ENCODE peak calls at places on chromosomes 1 and 21, in seven cellular contexts. R, M, T, B, I, J and X are unnamed samples.

GRCh38 chr1:58500036-58500435 is 46.5 kb downstream of the OMA1 start:
- DNase-seq in J (no peak), R (no peak), T (no peak), I (no peak), M (no peak), B (no peak), X (no peak)

GRCh38 chr1:84166797-84167196 is 22.7 kb downstream of the PRKACB start:
- DNase-seq in R (no peak), M (no peak), T (no peak), I (no peak), J (no peak), B (no peak), X (no peak)

GRCh38 chr1:159214149-159214760 is 9.6 kb downstream of the ACKR1 start:
- DNase-seq in I (no peak), R (peak; percentile 35), T (no peak), J (peak; percentile 10), M (peak; percentile 20), B (peak; percentile 65), X (no peak)

GRCh38 chr1:182842265-182842664 is 3.1 kb downstream of the DHX9 start:
- DNase-seq in T (no peak), B (no peak), R (no peak), J (no peak), I (no peak), M (no peak), X (no peak)

GRCh38 chr1:219322766-219323165 is 149.1 kb downstream of the LYPLAL1 start:
- DNase-seq in R (no peak), I (no peak), J (no peak), T (no peak), M (no peak), B (no peak), X (no peak)

GRCh38 chr1:44326821-44327465 is 28.1 kb downstream of the ERI3 start:
- DNase-seq in T (no peak), I (no peak), M (no peak), J (no peak), B (no peak), R (no peak), X (no peak)

GRCh38 chr1:70443739-70444138 is 32.7 kb downstream of the CTH start:
- DNase-seq in I (no peak), J (no peak), R (no peak), M (no peak), T (no peak), B (no peak), X (no peak)

GRCh38 chr1:247303211-247303610 is 28.5 kb downstream of the ZNF496 start:
- DNase-seq in R (no peak), J (no peak), B (no peak), M (no peak), I (no peak), T (no peak), X (no peak)

GRCh38 chr1:109959974-109960744 is 24.4 kb upstream of the AHCYL1 start:
- DNase-seq in I (no peak), T (no peak), B (no peak), M (no peak), R (no peak), J (no peak), X (no peak)

GRCh38 chr1:8902765-8903164 is 24.3 kb upstream of the ENO1 start:
- DNase-seq in I (no peak), B (no peak), J (no peak), M (no peak), T (no peak), R (no peak), X (no peak)

GRCh38 chr1:229283183-229283611 is 12.3 kb downstream of the RAB4A start:
- DNase-seq in T (no peak), B (no peak), M (no peak), J (no peak), R (no peak), I (no peak), X (no peak)

DNA sequence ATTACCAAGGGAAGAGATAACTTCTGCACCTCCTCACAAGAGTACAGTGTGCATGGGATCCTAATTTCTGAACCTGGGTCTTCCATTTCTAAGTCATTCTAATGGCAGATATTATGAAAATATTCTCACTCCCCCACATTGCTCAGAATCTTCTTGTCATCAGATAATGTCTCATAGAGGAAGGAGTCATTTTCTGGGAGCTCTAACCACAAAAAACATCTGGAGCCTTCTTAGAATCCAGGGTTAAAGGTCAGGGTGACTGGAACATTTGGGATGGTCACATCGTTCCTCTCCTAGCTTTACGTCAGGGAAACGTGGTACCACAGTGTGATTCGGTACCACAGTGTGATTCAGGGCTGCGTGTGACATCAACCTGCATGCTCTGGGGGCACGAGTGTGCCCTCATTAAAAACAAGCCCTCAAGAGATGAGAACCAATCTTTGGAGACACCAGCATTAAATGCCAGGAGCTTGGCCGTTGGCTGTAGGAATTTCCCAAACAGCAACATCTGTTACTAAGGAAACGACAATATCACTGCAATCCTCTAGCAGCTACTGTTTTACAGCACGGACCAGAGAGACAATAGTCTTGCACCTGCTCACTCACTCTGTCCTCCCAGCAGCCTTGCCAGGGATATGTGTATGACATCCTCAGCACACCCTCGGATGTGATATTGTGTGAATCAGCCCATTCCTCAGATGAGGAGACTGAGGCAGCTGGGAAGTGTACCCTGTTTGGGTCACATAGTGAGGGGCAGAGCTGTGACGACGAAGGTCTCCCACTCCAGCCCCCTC is 179.1 kb downstream of the PSMG1 start:
- DNase-seq in J (no peak), R (no peak), M (no peak), I (no peak), T (no peak), B (no peak), X (no peak)
- TF ChIP-seq POLR2AphosphoS5 in J (no peak), R (no peak), M (no peak), I (no peak), T (no peak), B (no peak), X (no peak)

DNA sequence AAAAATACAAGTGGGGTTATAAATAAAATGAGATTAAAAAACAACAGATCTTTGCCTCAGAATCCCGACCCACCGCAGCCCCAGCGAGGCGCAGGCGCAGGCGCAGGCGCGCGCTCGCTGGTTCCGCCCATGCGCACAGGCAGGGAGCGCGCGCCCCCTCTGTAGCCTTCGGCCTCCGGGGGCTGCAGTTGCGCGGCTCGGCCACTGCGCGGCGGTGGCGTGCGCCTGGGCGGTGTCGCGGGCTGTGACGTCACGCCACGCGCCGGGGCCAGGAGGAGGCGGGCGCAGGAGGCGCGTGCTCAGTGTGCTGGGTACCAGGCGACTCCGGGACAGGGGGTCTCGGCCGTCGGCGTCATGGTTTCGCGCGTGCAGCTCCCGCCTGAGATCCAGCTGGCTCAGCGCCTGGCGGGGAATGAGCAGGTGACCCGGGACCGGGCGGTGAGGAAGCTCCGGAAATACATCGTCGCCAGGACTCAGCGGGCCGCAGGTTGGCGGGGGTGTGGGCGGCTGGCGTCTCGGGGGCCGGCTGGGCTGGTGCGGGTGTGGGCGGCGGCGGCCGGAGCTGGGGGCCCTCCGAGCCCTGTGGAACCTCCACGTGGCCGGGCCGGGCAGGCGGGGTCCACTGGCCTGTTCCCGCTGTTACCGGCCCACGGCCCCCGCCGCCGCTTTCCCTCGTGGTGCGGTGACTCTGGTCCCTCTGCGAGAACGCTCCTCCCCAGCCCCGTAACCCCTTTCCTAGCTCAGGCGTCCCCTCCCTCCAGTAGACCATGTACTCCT is at the start of gene RRP1:
- DNase-seq in B (peak; percentile 99), T (peak; percentile 91), I (peak; percentile 84), R (peak; percentile 95), M (peak; percentile 93), J (peak; percentile 59), X (peak; percentile 96)
- TF ChIP-seq POLR2A in B (peak; percentile 90), T (peak; percentile 6), I (peak; percentile 76), R (no peak), M (peak; percentile 78), J (peak; percentile 94), X (peak; percentile 87)

GRCh38 chr1:78176448-78176847 is 130.7 kb downstream of the GIPC2 start:
- DNase-seq in B (no peak), R (no peak), J (no peak), I (peak; percentile 85), T (no peak), M (peak; percentile 57), X (no peak)

GRCh38 chr1:78177708-78178270 is 132.0 kb downstream of the GIPC2 start:
- DNase-seq in M (no peak), T (no peak), J (no peak), I (no peak), B (no peak), R (no peak), X (no peak)

GRCh38 chr1:78168306-78168705 is 122.5 kb downstream of the GIPC2 start:
- DNase-seq in J (no peak), M (no peak), I (no peak), B (no peak), T (no peak), R (no peak), X (no peak)

GRCh38 chr1:78170845-78171244 is 125.1 kb downstream of the GIPC2 start:
- DNase-seq in T (no peak), B (no peak), M (no peak), R (no peak), J (no peak), I (no peak), X (no peak)

GRCh38 chr1:78171736-78172590 is 126.2 kb downstream of the GIPC2 start:
- DNase-seq in M (no peak), B (no peak), J (no peak), I (no peak), R (no peak), T (no peak), X (no peak)
- TF ChIP-seq POLR2AphosphoS5 in M (no peak), B (no peak), J (no peak), I (no peak), R (no peak), T (no peak), X (no peak)

GRCh38 chr1:173190101-173190895 is 16.8 kb downstream of the TNFSF4 start:
- DNase-seq in R (peak; percentile 91), J (peak; percentile 40), T (peak; percentile 84), B (no peak), M (peak; percentile 79), I (peak; percentile 95), X (no peak)
- TF ChIP-seq POLR2A in R (no peak), J (no peak), T (no peak), B (no peak), M (no peak), I (no peak), X (no peak)